ENCODE peak calls at places on chromosomes 1 and 21, in eight cellular contexts. T is fibroblast of pulmonary artery; C is ACHN; S is nephron progenitor cell; Q is WTC11; P is SHP77 treated with DMSO at 0.1 percent for 48 hours; H is stimulated activated CD8-positive, alpha-beta memory T cell treated with anti-CD3 and anti-CD28 coated beads, Interleukin-7, amount 100 ng/mL, for 4 hours; M is activated CD4-positive, alpha-beta T cell treated with anti-CD3 and anti-CD28 coated beads, Interleukin-2, amount 50 U/mL, for 1 hour. L is an unnamed sample.

GRCh38 chr1:207032528-207033017 is at the start of gene C1orf116:
- DNase-seq in T (no peak), C (peak), S (no peak), Q (peak), P (no peak), H (no peak), M (no peak), L (no peak)

GRCh38 chr1:59089343-59089742 is 207.6 kb upstream of the FGGY start:
- DNase-seq in T (peak), C (no peak), S (no peak), Q (no peak), P (no peak), H (no peak), M (no peak), L (no peak)

GRCh38 chr1:64699327-64699726 is 45.5 kb upstream of the RAVER2 start:
- DNase-seq in T (no peak), C (no peak), S (peak), Q (no peak), P (no peak), H (no peak), M (no peak), L (no peak)

GRCh38 chr1:107897428-107898339 is 67.3 kb downstream of the VAV3 start:
- DNase-seq in T (no peak), C (no peak), S (no peak), Q (no peak), P (no peak), H (peak), M (no peak), L (no peak)

GRCh38 chr1:105337427-105337826 is 1587.7 kb downstream of the AMY1C start:
- DNase-seq in T (no peak), C (no peak), S (no peak), Q (no peak), P (peak), H (no peak), M (no peak), L (no peak)

GRCh38 chr1:201408815-201409200 is 9.7 kb upstream of the LAD1 start:
- DNase-seq in T (no peak), C (no peak), S (no peak), Q (no peak), P (no peak), H (no peak), M (no peak), L (no peak)

GRCh38 chr1:154534263-154534844 is 24.1 kb downstream of the UBE2Q1 start:
- DNase-seq in T (peak), C (peak), S (peak), Q (peak), P (peak), H (no peak), M (no peak), L (no peak)

GRCh38 chr21:30306821-30307330 is 13.2 kb downstream of the KRTAP26-1 start:
- DNase-seq in T (no peak), C (no peak), S (no peak), Q (no peak), P (peak), H (no peak), M (no peak), L (no peak)

GRCh38 chr1:24588573-24588972 is 32.7 kb downstream of the NCMAP start:
- DNase-seq in T (no peak), C (no peak), S (no peak), Q (no peak), P (no peak), H (no peak), M (no peak), L (no peak)

GRCh38 chr21:41402796-41403195 is 23.2 kb upstream of the MX1 start:
- DNase-seq in T (no peak), C (no peak), S (no peak), Q (no peak), P (no peak), H (no peak), M (no peak), L (no peak)

GRCh38 chr1:228358039-228358763 is 48.4 kb downstream of the TRIM11 start:
- DNase-seq in T (no peak), C (no peak), S (no peak), Q (no peak), P (no peak), H (no peak), M (no peak), L (no peak)

GRCh38 chr1:12464627-12465056 is 153.4 kb downstream of the DHRS3 start:
- DNase-seq in T (peak), C (no peak), S (no peak), Q (no peak), P (no peak), H (no peak), M (no peak), L (no peak)

GRCh38 chr1:221683681-221684080 is 58.2 kb downstream of the DUSP10 start:
- DNase-seq in T (peak), C (no peak), S (no peak), Q (no peak), P (no peak), H (no peak), M (no peak), L (no peak)

GRCh38 chr21:28805885-28806284 is 186.8 kb downstream of the LTN1 start:
- DNase-seq in T (peak), C (no peak), S (no peak), Q (no peak), P (no peak), H (no peak), M (no peak), L (no peak)

GRCh38 chr1:109191377-109191776 is 22.3 kb upstream of the SARS1 start:
- DNase-seq in T (no peak), C (no peak), S (no peak), Q (peak), P (no peak), H (no peak), M (no peak), L (no peak)

GRCh38 chr21:42545745-42546144 is 32.1 kb downstream of the SLC37A1 start:
- DNase-seq in T (no peak), C (no peak), S (no peak), Q (no peak), P (no peak), H (no peak), M (no peak), L (no peak)

GRCh38 chr1:45306319-45306718 is 20.4 kb upstream of the HPDL start:
- DNase-seq in T (no peak), C (no peak), S (no peak), Q (no peak), P (no peak), H (no peak), M (no peak), L (no peak)